ENCODE peak calls at places on chromosomes 1 and 21, in four cellular contexts. S is NCI-H1092, W is smooth muscle cell of the brain vasculature, V is epithelial cell of esophagus. M is an unnamed sample.

GRCh38 chr1:67274623-67275325 is 32.9 kb upstream of the IL12RB2 start:
- DNase-seq in S (no peak), W (no peak), V (no peak), M (no peak)

GRCh38 chr21:32359719-32360260 is 33.0 kb downstream of the URB1 start:
- DNase-seq in S (no peak), W (no peak), V (peak), M (peak)

GRCh38 chr1:103489881-103490280 is 35.6 kb upstream of the RNPC3 start:
- DNase-seq in S (no peak), W (no peak), V (peak), M (no peak)

GRCh38 chr1:21935891-21936365 is 1.2 kb downstream of the HSPG2 start:
- DNase-seq in S (no peak), W (no peak), V (peak), M (no peak)

GRCh38 chr1:36087233-36088123 is 1.2 kb upstream of the ADPRS start:
- DNase-seq in S (no peak), W (no peak), V (no peak), M (no peak)

GRCh38 chr1:44677201-44677520 is 2.6 kb downstream of the ARMH1 start:
- DNase-seq in S (no peak), W (no peak), V (peak), M (peak)

GRCh38 chr1:4662723-4663122 is 8.3 kb downstream of the AJAP1 start:
- DNase-seq in S (no peak), W (no peak), V (no peak), M (no peak)

GRCh38 chr21:45049725-45050359 is 24.5 kb upstream of the ADARB1 start:
- DNase-seq in S (no peak), W (no peak), V (no peak), M (no peak)

GRCh38 chr1:119632103-119632490 is 16.0 kb downstream of the ZNF697 start:
- DNase-seq in S (no peak), W (no peak), V (no peak), M (no peak)

GRCh38 chr1:234842726-234843641 is 233.0 kb upstream of the IRF2BP2 start:
- DNase-seq in S (no peak), W (no peak), V (no peak), M (no peak)

GRCh38 chr1:84698718-84699117 is 8.5 kb upstream of the SSX2IP start:
- DNase-seq in S (no peak), W (no peak), V (peak), M (no peak)

GRCh38 chr1:247281001-247281574 is 25.2 kb downstream of the VN1R5 start:
- DNase-seq in S (no peak), W (no peak), V (no peak), M (no peak)

GRCh38 chr1:112807117-112807516 is 92.0 kb upstream of the PPM1J start:
- DNase-seq in S (no peak), W (no peak), V (peak), M (peak)

GRCh38 chr1:180299486-180300246 is 69.6 kb downstream of the LHX4 start:
- DNase-seq in S (no peak), W (no peak), V (no peak), M (no peak)

GRCh38 chr1:109828756-109829505 is 65.2 kb upstream of the EPS8L3 start:
- DNase-seq in S (no peak), W (no peak), V (peak), M (no peak)

GRCh38 chr1:68329096-68329835 is 96.9 kb upstream of the WLS start:
- DNase-seq in S (no peak), W (no peak), V (no peak), M (no peak)

GRCh38 chr1:153661111-153661708 is 2.7 kb downstream of the SNAPIN start:
- DNase-seq in S (no peak), W (no peak), V (no peak), M (peak)

GRCh38 chr1:30191154-30191702 is 532.2 kb downstream of the MATN1 start:
- DNase-seq in S (no peak), W (no peak), V (peak), M (peak)

GRCh38 chr1:218584418-218585155 is 239.5 kb downstream of the TGFB2 start:
- DNase-seq in S (no peak), W (no peak), V (peak), M (no peak)

GRCh38 chr1:1132042-1132927 is 16.4 kb upstream of the C1orf159 start:
- DNase-seq in S (no peak), W (no peak), V (no peak), M (peak)

M was measured in trophoblast cell.